ENCODE peak calls at places on chromosomes 2 and 18, in nine cellular contexts. Y is fibroblast of lung, C is hepatocyte, T is SK-N-SH, Z is testis, V is fibroblast of mammary gland, Q is GM06990, E is stomach, U is pancreas. N is an unnamed sample.

GRCh38 chr2:240467659-240468299 is 32.3 kb downstream of the GPC1 start:
- DNase-seq in C (peak), Z (peak), Y (no peak), V (no peak), E (peak), Q (peak), T (peak), U (peak), N (no peak)

GRCh38 chr18:8978394-8978793 is 124.1 kb upstream of the NDUFV2 start:
- DNase-seq in U (no peak), T (no peak), C (no peak), Y (no peak), Q (no peak), Z (no peak), V (no peak), E (no peak), N (no peak)

GRCh38 chr2:37786854-37787253 is 115.4 kb upstream of the CDC42EP3 start:
- DNase-seq in Y (no peak), Q (no peak), U (no peak), T (no peak), Z (no peak), V (no peak), C (no peak), E (no peak), N (no peak)

GRCh38 chr2:236569593-236569973 is at the start of gene ACKR3:
- DNase-seq in Q (peak), Y (peak), V (peak), E (peak), T (peak), Z (peak), C (peak), U (peak), N (peak)

GRCh38 chr2:210913461-210913860 is 357.1 kb downstream of the CPS1 start:
- DNase-seq in C (no peak), U (no peak), Z (no peak), E (no peak), Y (peak), V (peak), T (peak), Q (no peak), N (no peak)

GRCh38 chr2:223230352-223230751 is 178.4 kb downstream of the KCNE4 start:
- DNase-seq in U (no peak), Z (no peak), T (no peak), V (no peak), Y (no peak), C (no peak), E (no peak), Q (no peak), N (peak)

GRCh38 chr2:183284606-183285005 is 160.4 kb downstream of the NUP35 start:
- DNase-seq in Y (peak), U (no peak), V (peak), Z (no peak), Q (no peak), T (no peak), E (no peak), C (no peak), N (peak)

GRCh38 chr2:149068996-149069888 is 30.7 kb downstream of the LYPD6B start:
- DNase-seq in U (no peak), Y (peak), E (no peak), T (no peak), C (no peak), Q (no peak), Z (no peak), V (peak), N (peak)

GRCh38 chr2:191521608-191522208 is 156.2 kb upstream of the NABP1 start:
- DNase-seq in C (no peak), Q (no peak), E (no peak), V (peak), Y (peak), Z (no peak), T (peak), U (no peak), N (peak)

GRCh38 chr2:168804214-168804613 is 1.8 kb downstream of the NOSTRIN start:
- DNase-seq in Y (no peak), Q (no peak), Z (peak), C (no peak), T (no peak), V (no peak), E (peak), U (no peak), N (no peak)

GRCh38 chr2:118290436-118291004 is 202.2 kb downstream of the INSIG2 start:
- DNase-seq in Y (no peak), V (peak), E (no peak), T (no peak), Z (no peak), C (no peak), U (no peak), Q (no peak), N (no peak)

GRCh38 chr2:66134113-66134730 is 300.7 kb upstream of the MEIS1 start:
- DNase-seq in Z (no peak), E (no peak), Y (no peak), Q (no peak), U (no peak), C (no peak), T (no peak), V (no peak), N (no peak)

GRCh38 chr2:119086327-119086726 is 72.2 kb downstream of the C1QL2 start:
- DNase-seq in Z (no peak), E (no peak), Q (no peak), V (no peak), C (peak), U (no peak), Y (no peak), T (no peak), N (no peak)

GRCh38 chr2:69483696-69484095 is 46.5 kb upstream of the NFU1 start:
- DNase-seq in U (no peak), Y (no peak), Z (no peak), T (no peak), C (peak), V (no peak), E (no peak), Q (no peak), N (no peak)

GRCh38 chr2:23385351-23385747 is 370 bp downstream of the KLHL29 start:
- DNase-seq in U (peak), C (peak), Q (peak), V (no peak), Y (peak), E (no peak), Z (peak), T (no peak), N (peak)

GRCh38 chr18:37299471-37300304 is 265.9 kb downstream of the CELF4 start:
- DNase-seq in V (peak), Z (peak), T (peak), C (peak), Q (no peak), U (peak), Y (peak), E (peak), N (peak)

GRCh38 chr2:67772216-67773180 is 290.3 kb downstream of the C1D start:
- DNase-seq in C (no peak), Y (no peak), U (no peak), Z (no peak), V (peak), E (no peak), T (no peak), Q (no peak), N (peak)

GRCh38 chr2:28102455-28102874 is 211.9 kb downstream of the BABAM2 start:
- DNase-seq in V (peak), U (no peak), T (no peak), Y (peak), E (no peak), C (no peak), Z (no peak), Q (no peak), N (peak)

GRCh38 chr2:207513577-207514257 is 16.0 kb upstream of the CREB1 start:
- DNase-seq in Q (no peak), Y (peak), E (no peak), U (no peak), C (no peak), V (peak), T (no peak), Z (no peak), N (peak)

GRCh38 chr2:61959381-61960293 is 54.2 kb downstream of the COMMD1 start:
- DNase-seq in Z (no peak), V (peak), U (no peak), Q (no peak), Y (no peak), E (no peak), T (no peak), C (peak), N (no peak)

GRCh38 chr2:203822240-203822639 is 45.3 kb upstream of the CTLA4 start:
- DNase-seq in Y (no peak), Q (no peak), U (no peak), Z (no peak), V (no peak), C (no peak), T (no peak), E (no peak), N (no peak)

GRCh38 chr2:161283926-161284325 is 24.3 kb upstream of the PSMD14 start:
- DNase-seq in V (no peak), E (no peak), Y (peak), Q (no peak), T (no peak), Z (no peak), C (no peak), U (no peak), N (no peak)

GRCh38 chr18:2387588-2387987 is 183.7 kb downstream of the METTL4 start:
- DNase-seq in E (no peak), C (no peak), U (no peak), V (no peak), Z (no peak), Y (no peak), T (no peak), Q (no peak), N (no peak)

GRCh38 chr2:26581991-26582842 is 58.9 kb downstream of the CIB4 start:
- DNase-seq in Q (no peak), T (peak), U (peak), Y (no peak), Z (no peak), E (no peak), C (no peak), V (no peak), N (no peak)

GRCh38 chr18:14189858-14190257 is 57.6 kb upstream of the ZNF519 start:
- DNase-seq in Z (no peak), V (peak), T (no peak), E (no peak), U (no peak), Q (no peak), C (no peak), Y (peak), N (peak)

GRCh38 chr2:159044804-159045286 is 76.4 kb downstream of the TANC1 start:
- DNase-seq in E (no peak), V (peak), U (no peak), C (no peak), T (no peak), Z (peak), Y (peak), Q (no peak), N (peak)

GRCh38 chr2:235347691-235348090 is 146.2 kb upstream of the AGAP1 start:
- DNase-seq in Y (peak), E (no peak), V (peak), Z (no peak), U (no peak), Q (no peak), C (no peak), T (no peak), N (peak)

GRCh38 chr18:3453540-3454364 is 3.8 kb downstream of the TGIF1 start:
- DNase-seq in Y (peak), U (no peak), V (peak), T (no peak), Q (no peak), E (peak), C (peak), Z (peak), N (peak)

GRCh38 chr2:65856423-65856822 is 424.0 kb upstream of the SPRED2 start:
- DNase-seq in U (no peak), Q (no peak), E (no peak), Y (no peak), V (no peak), Z (no peak), T (no peak), C (no peak), N (no peak)

GRCh38 chr2:108988796-108989713 is at the start of gene EDAR:
- DNase-seq in C (peak), U (no peak), T (peak), E (peak), V (peak), Q (no peak), Z (peak), Y (peak), N (no peak)

GRCh38 chr18:76518543-76519155 is 23.6 kb upstream of the ZNF516 start:
- DNase-seq in V (peak), C (peak), Q (peak), U (no peak), T (no peak), E (no peak), Z (peak), Y (peak), N (peak)

GRCh38 chr2:100176925-100177324 is 34.5 kb upstream of the AFF3 start:
- DNase-seq in T (no peak), E (no peak), Q (no peak), V (no peak), C (no peak), U (no peak), Z (no peak), Y (no peak), N (no peak)

GRCh38 chr2:148794558-148794957 is 80.5 kb upstream of the KIF5C start:
- DNase-seq in E (no peak), V (peak), U (no peak), Q (no peak), Y (peak), T (no peak), C (no peak), Z (no peak), N (peak)

GRCh38 chr2:61853086-61853847 is 593 bp downstream of the FAM161A start:
- DNase-seq in Q (no peak), Z (peak), V (peak), T (peak), C (peak), E (peak), Y (peak), U (no peak), N (no peak)

GRCh38 chr18:79581406-79581805 is 98.2 kb upstream of the CTDP1 start:
- DNase-seq in E (no peak), Q (no peak), U (peak), V (no peak), T (no peak), Y (no peak), C (no peak), Z (no peak), N (no peak)

GRCh38 chr2:235263205-235264120 is 230.4 kb upstream of the AGAP1 start:
- DNase-seq in T (peak), Q (no peak), Z (peak), Y (peak), E (peak), U (peak), C (peak), V (peak), N (peak)

GRCh38 chr18:54787616-54788015 is 40.7 kb upstream of the RAB27B start:
- DNase-seq in Y (peak), V (peak), U (no peak), Q (no peak), Z (no peak), T (no peak), C (no peak), E (no peak), N (peak)

GRCh38 chr2:3595409-3595808 is 497 bp downstream of the COLEC11 start:
- DNase-seq in Z (no peak), Y (no peak), V (no peak), T (peak), C (no peak), Q (no peak), E (no peak), U (no peak), N (no peak)

GRCh38 chr2:128503358-128504241 is 184.9 kb upstream of the HS6ST1 start:
- DNase-seq in Z (peak), Y (no peak), Q (no peak), C (no peak), E (peak), V (no peak), T (no peak), U (no peak), N (no peak)

GRCh38 chr2:145022021-145022670 is 502.2 kb upstream of the ZEB2 start:
- DNase-seq in Q (no peak), Y (peak), Z (no peak), T (no peak), U (no peak), V (peak), E (no peak), C (no peak), N (no peak)

GRCh38 chr2:217935901-217936684 is 66.7 kb downstream of the TNS1 start:
- DNase-seq in T (no peak), Z (no peak), V (peak), C (no peak), E (no peak), U (no peak), Q (no peak), Y (peak), N (no peak)
- H3K4me3 ChIP-seq in T (no peak), Z (no peak), V (no peak), C (no peak), E (peak), U (no peak), Q (no peak), Y (no peak), N (no peak)

GRCh38 chr2:75645643-75646042 is 940 bp upstream of the MRPL19 start:
- DNase-seq in Q (no peak), U (no peak), T (no peak), Y (no peak), C (no peak), V (no peak), Z (no peak), E (no peak), N (no peak)

GRCh38 chr2:75637568-75637967 is 9.0 kb upstream of the MRPL19 start:
- DNase-seq in T (no peak), C (no peak), U (no peak), Z (no peak), V (no peak), Y (no peak), E (no peak), Q (no peak), N (no peak)

GRCh38 chr2:75641587-75641986 is 5.0 kb upstream of the MRPL19 start:
- DNase-seq in Z (no peak), T (no peak), V (no peak), C (no peak), Q (no peak), U (no peak), E (no peak), Y (no peak), N (no peak)

GRCh38 chr2:75643980-75644379 is 2.6 kb upstream of the MRPL19 start:
- DNase-seq in Q (no peak), Z (no peak), V (no peak), T (no peak), E (no peak), Y (no peak), U (no peak), C (no peak), N (no peak)

DNA sequence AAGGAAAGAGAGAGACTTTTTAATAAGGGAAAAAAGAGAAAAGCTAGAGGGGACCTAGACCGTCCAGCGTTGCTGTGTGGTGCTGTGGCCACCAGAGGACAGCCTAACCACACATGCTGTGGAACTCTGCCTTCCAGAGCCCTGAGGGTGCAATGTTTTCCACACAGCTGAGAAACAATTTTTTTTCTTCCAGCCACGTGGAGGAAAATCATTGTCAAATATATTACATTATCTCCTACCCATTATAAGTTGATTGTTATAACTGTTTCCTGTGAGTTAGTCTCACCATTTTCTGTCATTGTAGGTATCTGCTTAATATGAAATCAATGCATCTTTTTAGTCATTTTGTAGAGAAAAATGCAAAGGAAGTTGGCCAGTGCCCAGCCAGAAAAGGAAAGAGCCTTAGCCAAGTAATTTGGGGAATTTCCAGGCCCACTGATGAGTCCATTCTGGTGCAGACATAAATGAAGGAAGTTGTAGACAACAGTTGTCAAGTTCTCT is 5.9 kb upstream of the MRPL19 start:
- DNase-seq in U (peak), C (peak), Z (peak), T (peak), Y (peak), V (peak), E (peak), Q (no peak), N (peak)
- TF ChIP-seq CTCF in U (peak), C (peak), Z (peak), T (peak), Y (peak), V (peak), E (peak), Q (peak), N (peak)

DNA sequence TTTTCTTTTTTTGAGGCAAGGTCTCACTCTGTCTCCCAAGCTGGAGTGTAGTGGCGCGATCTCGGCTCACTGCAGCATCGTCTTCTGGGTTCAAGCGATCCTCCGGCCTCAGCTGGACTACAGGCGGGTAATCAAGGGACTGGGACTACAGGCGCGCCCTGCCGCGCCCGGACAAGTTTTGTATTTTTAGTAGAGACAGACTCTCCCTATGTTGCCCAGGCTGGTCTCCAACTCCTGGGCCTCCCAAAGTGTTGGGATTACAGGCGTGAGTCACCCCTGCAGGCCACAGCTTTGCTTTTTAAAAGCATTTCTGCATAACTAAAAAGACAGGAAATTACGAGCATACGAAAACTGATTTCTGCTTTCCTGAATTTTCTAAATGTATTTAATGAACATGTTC is 891 bp upstream of the OSBPL1A start:
- DNase-seq in Z (no peak), Y (peak), T (no peak), C (peak), E (no peak), Q (no peak), V (peak), U (no peak), N (peak)
- H3K4me3 ChIP-seq in Z (no peak), Y (peak), T (peak), C (peak), E (peak), Q (no peak), V (no peak), U (no peak), N (peak)

GRCh38 chr2:42239289-42239661 is 70.1 kb downstream of the EML4 start:
- DNase-seq in U (no peak), V (no peak), Z (no peak), Q (no peak), Y (no peak), E (no peak), T (no peak), C (no peak), N (no peak)

GRCh38 chr2:42236911-42237310 is 67.8 kb downstream of the EML4 start:
- DNase-seq in V (no peak), Q (no peak), T (no peak), U (no peak), Y (no peak), Z (no peak), C (no peak), E (no peak), N (no peak)

GRCh38 chr2:42241517-42241916 is 72.4 kb downstream of the EML4 start:
- DNase-seq in Q (no peak), Z (no peak), T (no peak), C (no peak), V (no peak), Y (no peak), E (no peak), U (no peak), N (no peak)

GRCh38 chr2:42239811-42240210 is 70.7 kb downstream of the EML4 start:
- DNase-seq in T (no peak), E (no peak), Z (no peak), Q (no peak), V (no peak), Y (no peak), U (no peak), C (no peak), N (no peak)

DNA sequence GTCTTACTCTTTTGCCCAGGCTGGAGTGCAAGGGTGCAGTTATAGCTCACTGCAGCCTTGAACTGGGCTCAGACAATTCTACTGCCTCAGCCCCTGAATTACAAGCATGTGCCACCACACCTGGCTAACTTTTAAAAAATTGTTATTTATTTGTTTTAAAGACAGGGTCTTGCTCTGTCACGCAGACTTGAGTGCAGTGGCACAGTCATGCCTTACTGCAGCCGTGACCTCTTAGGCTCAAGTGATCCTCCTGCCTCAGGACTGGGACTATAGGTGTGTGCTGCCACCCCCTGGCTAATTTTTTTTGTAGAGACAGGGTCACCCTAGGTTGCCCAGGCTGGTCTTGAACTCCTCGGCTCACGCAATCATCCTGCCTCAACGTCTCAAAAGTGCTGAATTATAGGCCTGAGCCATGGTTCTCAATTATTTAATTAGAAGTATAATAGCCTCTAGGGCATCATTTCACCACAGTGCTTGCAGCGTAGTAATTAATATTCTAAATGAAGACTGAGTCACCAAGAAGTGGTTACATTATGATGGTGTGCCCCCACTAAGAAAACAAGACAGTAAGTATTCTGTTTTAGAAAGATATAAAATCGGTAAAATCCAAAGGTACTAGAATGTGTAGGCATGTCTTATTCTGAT is 69.6 kb downstream of the EML4 start:
- DNase-seq in Z (peak), E (peak), V (peak), C (peak), U (no peak), T (no peak), Y (no peak), Q (peak), N (no peak)
- TF ChIP-seq CTCF in Z (peak), E (peak), V (peak), C (peak), U (peak), T (peak), Y (peak), Q (peak), N (peak)